ENCODE peak calls at places on chromosomes 6 and 20, in six cellular contexts. S, P, O, N, K and H are unnamed samples.

GRCh38 chr6:42846505-42846904 is 32.9 kb upstream of the RPL7L1 start:
- DNase-seq in K (no peak), N (no peak), S (no peak), O (no peak), P (no peak), H (no peak)

GRCh38 chr20:46767127-46767761 is 57.8 kb downstream of the SLC2A10 start:
- DNase-seq in K (no peak), N (no peak), O (no peak), P (no peak), S (no peak), H (no peak)

GRCh38 chr20:50470249-50470858 is 39.8 kb upstream of the PTPN1 start:
- DNase-seq in S (no peak), N (no peak), O (no peak), K (no peak), P (no peak), H (no peak)

GRCh38 chr20:3915691-3916090 is 26.5 kb downstream of the PANK2 start:
- DNase-seq in K (no peak), N (no peak), O (no peak), P (no peak), S (no peak), H (no peak)

GRCh38 chr6:81937296-81937937 is 184.9 kb upstream of the TENT5A start:
- DNase-seq in S (no peak), N (no peak), O (no peak), K (no peak), P (no peak), H (no peak)

GRCh38 chr20:25246182-25246943 is 1.5 kb upstream of the PYGB start:
- DNase-seq in N (no peak), P (peak), O (no peak), K (no peak), S (no peak), H (no peak)

GRCh38 chr6:105459884-105460283 is 57.0 kb upstream of the PREP start:
- DNase-seq in N (no peak), O (no peak), S (no peak), P (no peak), K (no peak), H (no peak)

GRCh38 chr6:26223677-26224546 is 136.7 kb downstream of the HFE start:
- DNase-seq in N (peak), P (peak), O (no peak), S (peak), K (no peak), H (peak)

GRCh38 chr20:32966881-32967781 is 37.1 kb downstream of the SUN5 start:
- DNase-seq in N (no peak), K (no peak), P (peak), O (no peak), S (no peak), H (peak)

GRCh38 chr6:1884313-1884712 is 274.6 kb downstream of the FOXC1 start:
- DNase-seq in K (no peak), N (no peak), P (no peak), O (no peak), S (no peak), H (no peak)

GRCh38 chr20:16475225-16475624 is 98.0 kb downstream of the KIF16B start:
- DNase-seq in O (no peak), N (no peak), S (no peak), P (no peak), K (no peak), H (no peak)

DNA sequence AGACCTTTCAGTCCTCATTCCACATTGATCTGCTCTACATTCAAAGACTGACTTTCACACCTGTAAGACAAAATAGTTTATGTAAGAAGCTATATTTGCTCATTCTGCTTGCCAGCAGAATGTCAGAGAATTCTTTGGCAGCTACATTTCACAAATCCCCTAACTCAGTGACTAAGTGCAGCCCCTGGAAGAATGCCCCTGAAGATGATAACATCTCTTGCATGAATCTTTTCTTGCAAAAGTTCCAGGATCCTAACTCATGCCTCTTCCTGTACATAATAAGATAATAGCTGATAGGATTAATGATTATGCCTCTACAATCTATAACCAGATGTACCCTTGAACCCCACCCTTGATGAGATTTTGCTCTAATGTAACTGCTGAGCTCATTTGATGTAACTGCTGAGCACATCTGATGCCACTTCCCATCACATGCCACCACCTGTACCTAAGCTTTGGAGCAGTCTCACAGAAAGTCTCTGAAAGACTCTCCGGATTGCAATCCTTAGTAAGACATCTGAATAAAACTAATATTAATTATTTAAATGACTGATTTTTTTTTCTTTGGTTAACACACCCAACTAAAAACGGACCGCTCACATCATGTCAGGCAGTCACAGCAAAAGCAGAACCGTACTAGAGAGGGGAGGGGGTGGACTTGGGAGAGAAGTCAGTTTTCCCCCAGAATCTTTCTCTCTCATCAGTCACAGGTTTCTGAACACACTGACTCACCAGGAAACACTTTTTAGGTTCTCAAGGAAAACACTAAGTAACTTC is 684 bp upstream of the DNAH8 start:
- DNase-seq in S (no peak), P (no peak), K (no peak), O (no peak), N (no peak), H (no peak)
- H3K27ac ChIP-seq in S (no peak), P (no peak), K (no peak), O (no peak), N (no peak), H (no peak)

GRCh38 chr6:354631-355280 is 36.8 kb upstream of the IRF4 start:
- DNase-seq in S (peak), N (no peak), K (no peak), O (no peak), P (no peak), H (no peak)

GRCh38 chr6:352896-353470 is 38.6 kb upstream of the IRF4 start:
- DNase-seq in P (no peak), K (no peak), S (no peak), N (no peak), O (no peak), H (no peak)

GRCh38 chr6:352474-352873 is 39.1 kb upstream of the IRF4 start:
- DNase-seq in O (no peak), P (no peak), N (no peak), S (peak), K (no peak), H (no peak)

GRCh38 chr6:355373-355772 is 36.2 kb upstream of the IRF4 start:
- DNase-seq in S (no peak), N (no peak), K (no peak), O (no peak), P (no peak), H (no peak)

DNA sequence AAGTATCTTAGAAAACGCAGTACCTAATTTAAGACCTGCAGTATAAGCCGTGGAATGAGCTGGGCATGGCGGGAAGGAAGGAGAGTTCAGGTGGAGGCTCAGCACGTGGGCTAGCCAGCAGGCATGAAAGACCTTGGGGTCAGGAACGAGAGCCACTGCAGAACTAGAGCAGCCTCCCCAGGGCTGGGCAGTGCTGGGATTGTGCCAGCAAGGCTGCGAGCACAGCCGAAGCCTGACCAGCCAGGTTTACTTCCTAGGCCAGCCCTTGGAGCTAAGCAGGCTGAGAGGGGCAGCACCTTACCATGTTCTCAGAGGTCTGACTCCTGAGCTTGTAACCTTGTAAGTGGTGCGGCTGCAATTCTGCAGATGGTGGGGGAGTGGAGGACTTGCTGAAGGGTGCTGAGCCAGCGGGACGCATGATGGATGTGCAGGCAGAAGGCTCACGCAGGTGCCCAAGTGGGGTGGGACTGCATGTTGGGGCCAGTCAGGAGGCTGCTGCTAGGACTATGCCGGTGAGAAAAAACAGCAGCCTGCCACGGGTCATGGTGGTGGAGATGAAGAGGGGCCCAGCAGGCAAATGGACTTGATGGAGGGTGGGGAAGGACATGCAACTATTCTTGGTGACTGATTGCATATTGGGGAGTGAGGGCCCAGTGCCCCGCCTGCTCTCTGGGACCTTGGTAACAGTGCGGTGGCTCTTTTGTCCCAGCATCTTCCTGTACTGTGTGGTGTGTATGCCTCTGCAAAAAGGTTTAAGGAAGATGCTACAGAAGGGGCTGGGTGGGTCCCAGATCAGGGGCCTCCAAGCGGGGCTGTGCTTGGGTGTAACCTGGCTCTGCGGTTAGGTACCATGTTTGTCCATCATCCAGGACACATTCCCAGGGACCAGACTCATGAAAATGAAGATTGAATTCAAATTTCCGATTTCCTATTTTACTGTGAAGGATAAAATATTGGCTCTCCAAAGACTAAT is 37.6 kb upstream of the IRF4 start:
- DNase-seq in N (peak), K (no peak), O (no peak), S (peak), P (no peak), H (no peak)
- H3K27ac ChIP-seq in N (no peak), K (no peak), O (no peak), S (no peak), P (no peak), H (no peak)

GRCh38 chr6:161798844-161799394 is 525.1 kb upstream of the AGPAT4 start:
- DNase-seq in S (no peak), K (no peak), N (no peak), O (no peak), P (no peak), H (no peak)

GRCh38 chr6:161802231-161802630 is 528.4 kb upstream of the AGPAT4 start:
- DNase-seq in N (no peak), S (no peak), K (no peak), O (no peak), P (no peak), H (no peak)

GRCh38 chr6:161792887-161793286 is 519.0 kb upstream of the AGPAT4 start:
- DNase-seq in K (no peak), N (no peak), O (no peak), S (no peak), P (no peak), H (no peak)

GRCh38 chr6:161796726-161797125 is 522.9 kb upstream of the AGPAT4 start:
- DNase-seq in S (no peak), N (no peak), O (no peak), K (no peak), P (no peak), H (no peak)
- H3K27ac ChIP-seq in S (no peak), N (no peak), O (no peak), K (no peak), P (no peak), H (no peak)

DNA sequence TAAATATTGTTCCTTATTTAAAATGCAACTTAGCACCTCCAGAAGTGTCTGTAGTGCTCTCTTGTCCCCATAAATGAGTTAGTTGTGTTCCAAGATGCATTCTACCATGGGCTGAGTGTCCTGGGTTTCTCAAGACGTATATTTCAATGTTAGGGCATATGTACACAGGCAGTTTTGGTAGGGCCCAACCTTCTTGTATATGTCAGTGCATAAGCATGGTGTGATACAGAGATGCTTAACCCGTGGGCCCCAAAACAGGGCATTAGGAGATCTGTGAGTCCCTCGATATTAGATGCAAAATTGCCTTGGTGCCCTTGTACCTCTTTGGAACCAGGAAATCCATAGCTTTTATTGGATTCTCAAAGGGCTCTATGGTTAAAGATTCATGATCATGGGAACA is 91.5 kb upstream of the HIVEP1 start:
- DNase-seq in P (no peak), O (no peak), K (no peak), N (no peak), S (no peak), H (no peak)
- H3K27ac ChIP-seq in P (no peak), O (no peak), K (no peak), N (no peak), S (no peak), H (no peak)

DNA sequence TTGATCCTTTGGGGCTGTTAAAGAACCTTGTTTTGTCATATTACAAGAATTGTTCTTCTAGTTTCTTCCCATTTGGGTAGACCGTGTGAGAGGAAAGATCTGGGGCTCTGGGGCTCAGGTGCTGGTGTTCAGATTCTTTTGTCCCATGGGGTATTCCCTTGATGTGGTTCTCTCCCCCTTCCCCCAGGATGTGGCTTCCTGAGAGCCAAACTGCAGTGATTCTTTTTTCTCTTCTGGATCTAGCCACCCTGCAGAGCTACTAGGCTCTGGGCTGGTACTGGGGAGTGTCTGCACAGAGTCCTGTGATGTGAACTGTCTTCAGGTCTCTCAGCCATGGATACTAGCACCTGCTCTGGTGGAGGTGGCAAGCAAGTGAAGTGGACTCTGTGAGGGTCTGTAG is 480.5 kb upstream of the MAN1A1 start:
- DNase-seq in P (no peak), S (no peak), O (no peak), K (no peak), N (no peak), H (no peak)
- H3K27ac ChIP-seq in P (no peak), S (no peak), O (no peak), K (no peak), N (no peak), H (no peak)

DNA sequence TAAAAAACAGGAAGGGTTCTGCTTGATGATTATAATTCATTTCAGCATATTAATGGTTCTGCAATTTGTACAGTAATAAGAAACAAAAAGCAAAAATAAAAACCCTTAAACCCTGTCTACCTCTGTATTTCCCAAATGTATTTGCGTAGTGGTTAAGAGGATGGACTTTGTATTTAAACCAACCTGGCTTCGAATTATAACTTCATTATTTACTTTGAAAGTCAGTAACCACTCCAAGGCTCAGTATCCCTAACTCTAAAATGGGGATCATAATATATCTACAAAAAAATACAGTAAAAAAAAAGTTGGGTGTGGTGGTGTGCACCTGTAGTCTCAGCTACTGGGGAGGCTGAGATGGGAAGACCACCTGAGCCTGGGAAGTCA is 21.4 kb downstream of the PERP start:
- DNase-seq in S (no peak), O (no peak), K (no peak), N (no peak), P (no peak), H (no peak)
- H3K27ac ChIP-seq in S (no peak), O (no peak), K (no peak), N (no peak), P (no peak), H (no peak)

GRCh38 chr6:163259689-163260088 is 154.8 kb upstream of the QKI start:
- DNase-seq in P (no peak), N (no peak), O (no peak), K (no peak), S (no peak), H (no peak)
- H3K27ac ChIP-seq in P (no peak), N (peak), O (no peak), K (no peak), S (no peak), H (no peak)